ENCODE peak calls at places on chromosomes 11 and 22, in nine cellular contexts. One of them, this sample, is unnamed.

GRCh38 chr11:6332066-6332465 is 11.8 kb upstream of the CAVIN3 start:
- DNase-seq in sigmoid colon: no peak
- DNase-seq in H54: no peak
- DNase-seq in ovary: no peak
- DNase-seq in adrenal gland: no peak
- DNase-seq in Peyer's patch: no peak
- DNase-seq in endothelial cell of umbilical vein: no peak
- DNase-seq in stomach: no peak
- DNase-seq in tibial nerve: no peak
- DNase-seq in this sample: no peak

GRCh38 chr11:77158041-77158695 is 30.1 kb downstream of the MYO7A start:
- DNase-seq in adrenal gland: no peak
- DNase-seq in sigmoid colon: no peak
- DNase-seq in H54: no peak
- DNase-seq in endothelial cell of umbilical vein: no peak
- DNase-seq in tibial nerve: no peak
- DNase-seq in stomach: no peak
- DNase-seq in ovary: no peak
- DNase-seq in Peyer's patch: no peak
- DNase-seq in this sample: no peak

GRCh38 chr11:2270322-2271076 is at the start of gene ASCL2:
- DNase-seq in H54: no peak
- DNase-seq in adrenal gland: peak; percentile 35
- DNase-seq in Peyer's patch: peak; percentile 14
- DNase-seq in ovary: no peak
- DNase-seq in sigmoid colon: no peak
- DNase-seq in tibial nerve: no peak
- DNase-seq in endothelial cell of umbilical vein: no peak
- DNase-seq in stomach: peak; percentile 25
- DNase-seq in this sample: no peak

GRCh38 chr11:72676874-72677341 is 2.7 kb upstream of the PDE2A start:
- DNase-seq in endothelial cell of umbilical vein: peak; percentile 58
- DNase-seq in H54: no peak
- DNase-seq in sigmoid colon: no peak
- DNase-seq in tibial nerve: peak; percentile 30
- DNase-seq in adrenal gland: peak; percentile 81
- DNase-seq in ovary: peak; percentile 54
- DNase-seq in Peyer's patch: peak; percentile 36
- DNase-seq in stomach: peak; percentile 59
- DNase-seq in this sample: peak; percentile 75

GRCh38 chr11:82355313-82355823 is 378.3 kb downstream of the FAM181B start:
- DNase-seq in stomach: no peak
- DNase-seq in adrenal gland: no peak
- DNase-seq in endothelial cell of umbilical vein: no peak
- DNase-seq in tibial nerve: no peak
- DNase-seq in Peyer's patch: no peak
- DNase-seq in H54: no peak
- DNase-seq in ovary: no peak
- DNase-seq in sigmoid colon: no peak
- DNase-seq in this sample: no peak

GRCh38 chr11:2539761-2540520 is 95.1 kb downstream of the KCNQ1 start:
- DNase-seq in stomach: no peak
- DNase-seq in Peyer's patch: no peak
- DNase-seq in sigmoid colon: peak; percentile 55
- DNase-seq in ovary: peak; percentile 9
- DNase-seq in tibial nerve: no peak
- DNase-seq in adrenal gland: peak; percentile 49
- DNase-seq in H54: no peak
- DNase-seq in endothelial cell of umbilical vein: no peak
- DNase-seq in this sample: no peak

GRCh38 chr11:128802358-128802981 is 64.6 kb downstream of the KCNJ1 start:
- DNase-seq in H54: no peak
- DNase-seq in endothelial cell of umbilical vein: peak; percentile 36
- DNase-seq in adrenal gland: no peak
- DNase-seq in ovary: no peak
- DNase-seq in tibial nerve: no peak
- DNase-seq in sigmoid colon: no peak
- DNase-seq in stomach: peak; percentile 31
- DNase-seq in Peyer's patch: no peak
- DNase-seq in this sample: no peak

GRCh38 chr22:26054846-26055245 is 114.4 kb upstream of the SEZ6L start:
- DNase-seq in tibial nerve: no peak
- DNase-seq in ovary: no peak
- DNase-seq in H54: no peak
- DNase-seq in Peyer's patch: no peak
- DNase-seq in endothelial cell of umbilical vein: no peak
- DNase-seq in sigmoid colon: no peak
- DNase-seq in stomach: no peak
- DNase-seq in adrenal gland: no peak
- DNase-seq in this sample: no peak

GRCh38 chr11:12914401-12914912 is 94.7 kb upstream of the RASSF10 start:
- DNase-seq in H54: peak; percentile 30
- DNase-seq in sigmoid colon: peak; percentile 92
- DNase-seq in tibial nerve: peak; percentile 26
- DNase-seq in stomach: no peak
- DNase-seq in Peyer's patch: no peak
- DNase-seq in ovary: no peak
- DNase-seq in endothelial cell of umbilical vein: no peak
- DNase-seq in adrenal gland: peak; percentile 77
- DNase-seq in this sample: peak; percentile 89

GRCh38 chr11:58625826-58626460 is 3.5 kb downstream of the CNTF start:
- DNase-seq in sigmoid colon: no peak
- DNase-seq in Peyer's patch: no peak
- DNase-seq in stomach: no peak
- DNase-seq in endothelial cell of umbilical vein: no peak
- DNase-seq in H54: no peak
- DNase-seq in ovary: no peak
- DNase-seq in tibial nerve: no peak
- DNase-seq in adrenal gland: no peak
- DNase-seq in this sample: peak; percentile 19

GRCh38 chr22:37443086-37443485 is 15.8 kb upstream of the ELFN2 start:
- DNase-seq in ovary: no peak
- DNase-seq in H54: no peak
- DNase-seq in adrenal gland: no peak
- DNase-seq in stomach: no peak
- DNase-seq in tibial nerve: no peak
- DNase-seq in sigmoid colon: no peak
- DNase-seq in endothelial cell of umbilical vein: no peak
- DNase-seq in Peyer's patch: no peak
- DNase-seq in this sample: no peak

GRCh38 chr22:38859581-38860290 is 12.3 kb downstream of the CBX6 start:
- DNase-seq in adrenal gland: no peak
- DNase-seq in endothelial cell of umbilical vein: no peak
- DNase-seq in stomach: no peak
- DNase-seq in tibial nerve: no peak
- DNase-seq in Peyer's patch: no peak
- DNase-seq in H54: no peak
- DNase-seq in ovary: no peak
- DNase-seq in sigmoid colon: peak; percentile 52
- DNase-seq in this sample: no peak

GRCh38 chr11:71189768-71190315 is 62.5 kb downstream of the SHANK2 start:
- DNase-seq in Peyer's patch: no peak
- DNase-seq in endothelial cell of umbilical vein: no peak
- DNase-seq in tibial nerve: no peak
- DNase-seq in ovary: no peak
- DNase-seq in adrenal gland: no peak
- DNase-seq in sigmoid colon: peak; percentile 40
- DNase-seq in stomach: no peak
- DNase-seq in H54: no peak
- DNase-seq in this sample: no peak

GRCh38 chr22:42803454-42803853 is 53.6 kb downstream of the ARFGAP3 start:
- DNase-seq in Peyer's patch: peak; percentile 3
- DNase-seq in endothelial cell of umbilical vein: no peak
- DNase-seq in sigmoid colon: peak; percentile 37
- DNase-seq in ovary: no peak
- DNase-seq in adrenal gland: peak; percentile 78
- DNase-seq in stomach: peak; percentile 80
- DNase-seq in tibial nerve: no peak
- DNase-seq in H54: no peak
- DNase-seq in this sample: peak; percentile 53

GRCh38 chr11:72681226-72682153 is 7.3 kb upstream of the PDE2A start:
- DNase-seq in Peyer's patch: no peak
- DNase-seq in endothelial cell of umbilical vein: no peak
- DNase-seq in ovary: no peak
- DNase-seq in H54: no peak
- DNase-seq in stomach: no peak
- DNase-seq in tibial nerve: no peak
- DNase-seq in sigmoid colon: no peak
- DNase-seq in adrenal gland: peak; percentile 90
- DNase-seq in this sample: peak; percentile 50

GRCh38 chr11:45025716-45026492 is 75.2 kb upstream of the TP53I11 start:
- DNase-seq in sigmoid colon: peak; percentile 77
- DNase-seq in endothelial cell of umbilical vein: peak; percentile 98
- DNase-seq in ovary: peak; percentile 32
- DNase-seq in tibial nerve: no peak
- DNase-seq in Peyer's patch: peak; percentile 63
- DNase-seq in H54: no peak
- DNase-seq in stomach: no peak
- DNase-seq in adrenal gland: peak; percentile 86
- DNase-seq in this sample: peak; percentile 33

GRCh38 chr11:73716153-73717056 is 44.5 kb downstream of the RAB6A start:
- DNase-seq in endothelial cell of umbilical vein: peak; percentile 4
- DNase-seq in ovary: no peak
- DNase-seq in tibial nerve: no peak
- DNase-seq in sigmoid colon: no peak
- DNase-seq in adrenal gland: no peak
- DNase-seq in H54: no peak
- DNase-seq in Peyer's patch: no peak
- DNase-seq in stomach: no peak
- DNase-seq in this sample: no peak

GRCh38 chr11:79336740-79337517 is 103.9 kb downstream of the TENM4 start:
- DNase-seq in sigmoid colon: no peak
- DNase-seq in ovary: no peak
- DNase-seq in H54: no peak
- DNase-seq in tibial nerve: no peak
- DNase-seq in endothelial cell of umbilical vein: no peak
- DNase-seq in stomach: no peak
- DNase-seq in adrenal gland: no peak
- DNase-seq in Peyer's patch: no peak
- DNase-seq in this sample: peak; percentile 36

GRCh38 chr11:86800076-86800955 is at the start of gene PRSS23:
- DNase-seq in Peyer's patch: no peak
- DNase-seq in adrenal gland: peak; percentile 75
- DNase-seq in ovary: peak; percentile 65
- DNase-seq in endothelial cell of umbilical vein: peak; percentile 77
- DNase-seq in tibial nerve: peak; percentile 34
- DNase-seq in stomach: peak; percentile 74
- DNase-seq in H54: peak; percentile 38
- DNase-seq in sigmoid colon: peak; percentile 88
- DNase-seq in this sample: peak; percentile 76
- TF ChIP-seq POLR2A in Peyer's patch: no peak
- TF ChIP-seq POLR2A in adrenal gland: peak; percentile 72
- TF ChIP-seq POLR2A in ovary: no peak
- TF ChIP-seq POLR2A in endothelial cell of umbilical vein: peak; percentile 95
- TF ChIP-seq POLR2A in tibial nerve: peak; percentile 12
- TF ChIP-seq POLR2A in stomach: no peak
- TF ChIP-seq POLR2A in H54: peak; percentile 84
- TF ChIP-seq POLR2A in sigmoid colon: no peak
- TF ChIP-seq POLR2A in this sample: peak; percentile 82

DNA sequence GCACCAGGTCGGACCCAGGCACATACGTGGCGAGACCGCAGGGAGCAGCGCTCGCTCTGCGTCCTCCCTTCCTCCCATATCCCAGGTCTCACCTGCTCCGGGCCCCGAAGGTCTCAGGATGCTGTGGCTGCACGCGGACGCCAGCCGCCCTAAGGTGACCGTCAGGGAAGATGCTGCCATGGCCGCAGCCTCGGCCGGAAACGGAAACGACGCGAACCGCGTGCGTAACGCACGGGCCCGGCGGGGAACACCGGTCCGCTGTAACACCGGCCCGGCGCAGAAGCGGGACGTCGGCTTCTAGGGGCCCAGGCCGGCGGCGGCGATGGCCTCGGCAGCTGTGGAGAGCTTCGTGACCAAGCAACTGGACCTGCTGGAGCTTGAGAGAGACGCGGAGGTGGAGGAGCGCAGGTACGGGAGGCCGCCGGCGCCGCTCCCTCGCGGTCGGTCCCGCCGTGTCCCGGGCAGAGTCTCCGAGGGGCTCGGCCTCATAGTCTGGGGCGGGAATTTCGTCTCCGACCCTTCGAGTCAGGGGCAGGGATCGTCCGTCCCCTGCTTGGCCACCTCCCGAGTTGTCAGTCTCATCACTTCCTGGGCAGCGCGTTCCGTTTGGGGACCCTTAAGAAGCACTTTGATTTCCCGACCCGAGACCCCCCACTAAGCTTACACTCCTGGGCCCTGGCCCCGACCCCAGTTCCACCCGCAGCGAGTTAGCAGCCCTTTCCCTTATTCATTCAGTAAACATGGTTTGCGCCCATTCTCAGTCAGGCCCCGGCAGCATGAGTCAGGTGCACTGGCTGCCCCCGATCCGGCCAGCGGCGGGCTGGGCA is at the start of the genes IGHMBP2 and MRPL21:
- DNase-seq in tibial nerve: peak; percentile 64
- DNase-seq in ovary: peak; percentile 85
- DNase-seq in endothelial cell of umbilical vein: peak; percentile 81
- DNase-seq in H54: peak; percentile 81
- DNase-seq in stomach: peak; percentile 90
- DNase-seq in Peyer's patch: peak; percentile 78
- DNase-seq in adrenal gland: peak; percentile 90
- DNase-seq in sigmoid colon: peak; percentile 92
- DNase-seq in this sample: peak; percentile 80
- TF ChIP-seq POLR2A in tibial nerve: peak; percentile 20
- TF ChIP-seq POLR2A in ovary: peak; percentile 72
- TF ChIP-seq POLR2A in endothelial cell of umbilical vein: peak; percentile 94
- TF ChIP-seq POLR2A in H54: peak; percentile 96
- TF ChIP-seq POLR2A in stomach: no peak
- TF ChIP-seq POLR2A in Peyer's patch: peak; percentile 67
- TF ChIP-seq POLR2A in adrenal gland: peak; percentile 60
- TF ChIP-seq POLR2A in sigmoid colon: peak; percentile 57
- TF ChIP-seq POLR2A in this sample: no peak

GRCh38 chr11:65503606-65503922 is 4.7 kb downstream of the MALAT1 start:
- DNase-seq in stomach: no peak
- DNase-seq in ovary: no peak
- DNase-seq in sigmoid colon: no peak
- DNase-seq in tibial nerve: no peak
- DNase-seq in adrenal gland: no peak
- DNase-seq in Peyer's patch: no peak
- DNase-seq in endothelial cell of umbilical vein: no peak
- DNase-seq in H54: no peak
- DNase-seq in this sample: no peak
- TF ChIP-seq POLR2A in stomach: no peak
- TF ChIP-seq POLR2A in ovary: no peak
- TF ChIP-seq POLR2A in sigmoid colon: no peak
- TF ChIP-seq POLR2A in tibial nerve: no peak
- TF ChIP-seq POLR2A in adrenal gland: peak; percentile 90
- TF ChIP-seq POLR2A in Peyer's patch: no peak
- TF ChIP-seq POLR2A in endothelial cell of umbilical vein: no peak
- TF ChIP-seq POLR2A in H54: no peak
- TF ChIP-seq POLR2A in this sample: peak; percentile 38

DNA sequence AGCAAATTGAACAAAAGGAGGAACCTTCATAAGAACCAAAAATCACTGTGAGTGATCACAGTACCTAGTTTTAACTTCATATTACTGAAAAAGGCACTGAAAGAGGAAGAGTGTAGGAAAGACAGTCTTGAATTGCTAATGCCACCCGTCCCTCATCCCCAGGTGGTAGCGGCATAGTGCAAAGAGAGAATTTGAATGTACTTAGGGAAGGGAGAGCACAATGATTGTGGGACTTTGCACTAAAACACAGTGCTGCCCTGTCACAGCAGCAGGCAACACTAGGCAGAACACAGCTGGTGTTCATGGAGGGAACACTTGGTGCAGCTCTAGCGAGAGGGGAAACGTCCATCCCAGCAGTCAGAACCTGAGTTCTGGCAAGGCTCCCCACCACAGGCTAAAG is 716.3 kb upstream of the ANO5 start:
- DNase-seq in ovary: no peak
- DNase-seq in Peyer's patch: no peak
- DNase-seq in endothelial cell of umbilical vein: no peak
- DNase-seq in tibial nerve: no peak
- DNase-seq in adrenal gland: no peak
- DNase-seq in H54: no peak
- DNase-seq in stomach: no peak
- DNase-seq in sigmoid colon: no peak
- DNase-seq in this sample: no peak
- TF ChIP-seq POLR2A in ovary: no peak
- TF ChIP-seq POLR2A in Peyer's patch: no peak
- TF ChIP-seq POLR2A in endothelial cell of umbilical vein: no peak
- TF ChIP-seq POLR2A in tibial nerve: no peak
- TF ChIP-seq POLR2A in adrenal gland: no peak
- TF ChIP-seq POLR2A in H54: no peak
- TF ChIP-seq POLR2A in stomach: no peak
- TF ChIP-seq POLR2A in sigmoid colon: no peak
- TF ChIP-seq POLR2A in this sample: no peak